ENCODE peak calls at places on chromosomes 6 and 20, in four cellular contexts. One of them, this sample, is unnamed.
A peak's percentile ranks its signal among the peaks of the same experiment; 100 is the strongest.

GRCh38 chr6:116102856-116103255 is 2.2 kb downstream of the NT5DC1 start:
- DNase-seq in ascending aorta: no peak
- DNase-seq in AG04449: no peak
- DNase-seq in astrocyte of the spinal cord: no peak
- DNase-seq in this sample: no peak

GRCh38 chr6:39797751-39798150 is 5.6 kb downstream of the DAAM2 start:
- DNase-seq in astrocyte of the spinal cord: no peak
- DNase-seq in ascending aorta: no peak
- DNase-seq in AG04449: no peak
- DNase-seq in this sample: no peak

GRCh38 chr6:1527098-1527497 is 82.6 kb upstream of the FOXC1 start:
- DNase-seq in ascending aorta: no peak
- DNase-seq in astrocyte of the spinal cord: peak; percentile 64
- DNase-seq in AG04449: no peak
- DNase-seq in this sample: peak; percentile 51

GRCh38 chr6:41336824-41337223 is 1.4 kb downstream of the NCR2 start:
- DNase-seq in AG04449: no peak
- DNase-seq in ascending aorta: no peak
- DNase-seq in astrocyte of the spinal cord: no peak
- DNase-seq in this sample: no peak

GRCh38 chr20:56409521-56409920 is 2.5 kb upstream of the CASS4 start:
- DNase-seq in astrocyte of the spinal cord: no peak
- DNase-seq in AG04449: no peak
- DNase-seq in ascending aorta: no peak
- DNase-seq in this sample: no peak

GRCh38 chr6:136408205-136408604 is 118.6 kb upstream of the BCLAF1 start:
- DNase-seq in AG04449: no peak
- DNase-seq in ascending aorta: no peak
- DNase-seq in astrocyte of the spinal cord: peak; percentile 42
- DNase-seq in this sample: peak; percentile 86

GRCh38 chr6:149483849-149484635 is 772 bp downstream of the ZC3H12D start:
- DNase-seq in ascending aorta: no peak
- DNase-seq in AG04449: no peak
- DNase-seq in astrocyte of the spinal cord: peak; percentile 11
- DNase-seq in this sample: no peak

GRCh38 chr20:15162061-15162740 is 824.8 kb upstream of the FLRT3 start:
- DNase-seq in AG04449: no peak
- DNase-seq in astrocyte of the spinal cord: no peak
- DNase-seq in ascending aorta: no peak
- DNase-seq in this sample: no peak

GRCh38 chr20:54623923-54624569 is 148.7 kb downstream of the DOK5 start:
- DNase-seq in astrocyte of the spinal cord: no peak
- DNase-seq in ascending aorta: no peak
- DNase-seq in AG04449: no peak
- DNase-seq in this sample: peak; percentile 30

GRCh38 chr20:10842116-10842515 is 168.3 kb upstream of the JAG1 start:
- DNase-seq in AG04449: no peak
- DNase-seq in astrocyte of the spinal cord: peak; percentile 8
- DNase-seq in ascending aorta: no peak
- DNase-seq in this sample: no peak

GRCh38 chr6:36627801-36628246 is 33.7 kb downstream of the SRSF3 start:
- DNase-seq in AG04449: no peak
- DNase-seq in ascending aorta: peak; percentile 85
- DNase-seq in astrocyte of the spinal cord: peak; percentile 74
- DNase-seq in this sample: no peak

GRCh38 chr6:112833546-112834215 is 486.6 kb downstream of the RFPL4B start:
- DNase-seq in ascending aorta: no peak
- DNase-seq in astrocyte of the spinal cord: peak; percentile 7
- DNase-seq in AG04449: no peak
- DNase-seq in this sample: no peak

GRCh38 chr6:10033223-10033829 is 381.5 kb downstream of the TFAP2A start:
- DNase-seq in ascending aorta: no peak
- DNase-seq in astrocyte of the spinal cord: peak; percentile 1
- DNase-seq in AG04449: no peak
- DNase-seq in this sample: peak; percentile 83

GRCh38 chr6:10028202-10028601 is 386.7 kb downstream of the TFAP2A start:
- DNase-seq in AG04449: no peak
- DNase-seq in astrocyte of the spinal cord: no peak
- DNase-seq in ascending aorta: no peak
- DNase-seq in this sample: no peak

DNA sequence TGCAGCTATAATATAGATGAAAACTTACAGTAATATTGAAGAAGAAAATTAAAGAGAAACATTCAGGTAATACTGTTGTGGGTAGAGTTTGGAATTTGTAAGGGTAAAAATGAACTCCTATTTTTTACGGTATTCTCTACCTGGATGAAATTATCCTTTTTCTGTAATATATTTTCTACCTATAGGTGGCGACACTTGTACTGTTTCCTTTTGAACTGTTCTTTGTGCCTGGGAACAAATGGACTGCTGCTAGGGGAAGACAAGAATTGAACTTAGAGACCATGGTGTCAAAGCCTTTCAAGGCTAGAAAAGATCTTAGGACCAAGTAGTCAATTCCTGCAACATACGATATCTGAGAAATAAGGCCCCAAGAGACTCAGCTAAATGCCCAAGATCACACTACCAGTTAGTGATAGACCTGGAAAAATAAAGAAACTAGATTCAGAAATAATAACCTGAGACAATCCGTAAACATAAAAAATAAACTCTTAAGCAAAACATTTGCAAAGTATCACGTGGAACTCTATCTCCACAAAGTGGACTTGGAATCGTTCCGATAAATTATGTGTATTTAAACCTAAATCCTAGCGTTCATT is 383.8 kb downstream of the TFAP2A start:
- DNase-seq in AG04449: no peak
- DNase-seq in astrocyte of the spinal cord: no peak
- DNase-seq in ascending aorta: no peak
- DNase-seq in this sample: no peak
- TF ChIP-seq CTCF in AG04449: no peak
- TF ChIP-seq CTCF in astrocyte of the spinal cord: no peak
- TF ChIP-seq CTCF in ascending aorta: peak; percentile 35
- TF ChIP-seq CTCF in this sample: peak; percentile 43

GRCh38 chr20:49980140-49981008 is 2.4 kb upstream of the SNAI1 start:
- DNase-seq in ascending aorta: no peak
- DNase-seq in AG04449: no peak
- DNase-seq in astrocyte of the spinal cord: no peak
- DNase-seq in this sample: no peak
- H3K4me3 ChIP-seq in ascending aorta: no peak overlapping the region
- H3K4me3 ChIP-seq in AG04449: no peak overlapping the region
- H3K4me3 ChIP-seq in astrocyte of the spinal cord: no peak overlapping the region
- H3K4me3 ChIP-seq in this sample: no peak overlapping the region

GRCh38 chr6:65896140-65896539 is 189.1 kb upstream of the EYS start:
- DNase-seq in AG04449: no peak
- DNase-seq in ascending aorta: no peak
- DNase-seq in astrocyte of the spinal cord: no peak
- DNase-seq in this sample: no peak
- TF ChIP-seq CTCF in AG04449: no peak
- TF ChIP-seq CTCF in ascending aorta: no peak
- TF ChIP-seq CTCF in astrocyte of the spinal cord: no peak
- TF ChIP-seq CTCF in this sample: no peak

GRCh38 chr6:44232676-44233559 is 9.5 kb downstream of the SLC29A1 start:
- DNase-seq in ascending aorta: no peak
- DNase-seq in astrocyte of the spinal cord: no peak
- DNase-seq in AG04449: no peak
- DNase-seq in this sample: no peak

GRCh38 chr6:44235891-44236516 is 10.9 kb upstream of the HSP90AB1 start:
- DNase-seq in astrocyte of the spinal cord: no peak
- DNase-seq in ascending aorta: no peak
- DNase-seq in AG04449: no peak
- DNase-seq in this sample: no peak

GRCh38 chr6:44234101-44235090 is 11.0 kb downstream of the SLC29A1 start:
- DNase-seq in ascending aorta: peak; percentile 95
- DNase-seq in AG04449: no peak
- DNase-seq in astrocyte of the spinal cord: peak; percentile 82
- DNase-seq in this sample: no peak

GRCh38 chr6:44235269-44235668 is 11.6 kb upstream of the HSP90AB1 start:
- DNase-seq in astrocyte of the spinal cord: no peak
- DNase-seq in ascending aorta: no peak
- DNase-seq in AG04449: no peak
- DNase-seq in this sample: no peak

GRCh38 chr6:44233560-44234100 is 10.2 kb downstream of the SLC29A1 start:
- DNase-seq in AG04449: no peak
- DNase-seq in ascending aorta: no peak
- DNase-seq in astrocyte of the spinal cord: no peak
- DNase-seq in this sample: no peak
- H3K4me3 ChIP-seq in AG04449: no peak overlapping the region
- H3K4me3 ChIP-seq in ascending aorta: peak overlapping the region; percentile 18
- H3K4me3 ChIP-seq in astrocyte of the spinal cord: no peak overlapping the region
- H3K4me3 ChIP-seq in this sample: no peak overlapping the region

GRCh38 chr6:118281291-118281690 is 266.8 kb upstream of the PLN start:
- DNase-seq in astrocyte of the spinal cord: no peak
- DNase-seq in ascending aorta: no peak
- DNase-seq in AG04449: no peak
- DNase-seq in this sample: no peak
- TF ChIP-seq CTCF in astrocyte of the spinal cord: no peak
- TF ChIP-seq CTCF in ascending aorta: no peak
- TF ChIP-seq CTCF in AG04449: no peak
- TF ChIP-seq CTCF in this sample: no peak

DNA sequence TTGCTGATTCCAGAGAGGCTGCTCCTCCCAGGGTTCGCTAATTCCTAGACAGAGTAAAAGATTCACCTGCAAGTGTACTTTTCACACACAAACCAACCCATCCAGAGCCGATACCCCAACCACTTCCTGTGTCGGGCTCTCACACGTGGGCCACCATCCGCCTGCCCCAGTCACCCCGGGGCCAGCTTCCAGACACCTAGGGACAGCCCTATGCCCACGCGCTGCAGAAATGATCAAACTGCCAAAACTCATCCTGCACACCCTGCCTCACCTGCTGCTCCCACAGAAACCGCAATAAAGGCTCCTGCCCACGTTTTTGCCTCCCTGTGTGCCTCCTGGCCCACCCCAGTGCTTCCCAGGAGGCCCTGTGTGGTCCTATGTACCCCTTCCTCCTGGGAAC is 59.5 kb downstream of the PSMG4 start:
- DNase-seq in ascending aorta: no peak
- DNase-seq in astrocyte of the spinal cord: no peak
- DNase-seq in AG04449: no peak
- DNase-seq in this sample: no peak
- H3K4me3 ChIP-seq in ascending aorta: no peak overlapping the region
- H3K4me3 ChIP-seq in astrocyte of the spinal cord: no peak overlapping the region
- H3K4me3 ChIP-seq in AG04449: no peak overlapping the region
- H3K4me3 ChIP-seq in this sample: no peak overlapping the region

GRCh38 chr6:30116724-30117123 is 3.8 kb upstream of the TRIM31 start:
- DNase-seq in AG04449: no peak
- DNase-seq in astrocyte of the spinal cord: no peak
- DNase-seq in ascending aorta: no peak
- DNase-seq in this sample: no peak
- TF ChIP-seq CTCF in AG04449: no peak
- TF ChIP-seq CTCF in astrocyte of the spinal cord: no peak
- TF ChIP-seq CTCF in ascending aorta: no peak
- TF ChIP-seq CTCF in this sample: no peak